ENCODE peak calls at places on chromosomes 16 and 17, in eight cellular contexts. One of them, this sample, is unnamed.
A peak's percentile ranks its signal among the peaks of the same experiment; 100 is the strongest.

GRCh38 chr16:81873843-81874752 is 95.0 kb downstream of the PLCG2 start:
- DNase-seq in left lung: peak; percentile 69
- DNase-seq in tibial nerve: peak; percentile 49
- DNase-seq in heart right ventricle: peak; percentile 35
- DNase-seq in neural progenitor cell: peak; percentile 75
- DNase-seq in stomach: peak; percentile 67
- DNase-seq in A673: peak; percentile 62
- DNase-seq in ovary: no peak
- DNase-seq in this sample: no peak

GRCh38 chr16:66862023-66862520 is 17.9 kb downstream of the CA7 start:
- DNase-seq in left lung: peak; percentile 14
- DNase-seq in tibial nerve: no peak
- DNase-seq in heart right ventricle: no peak
- DNase-seq in neural progenitor cell: no peak
- DNase-seq in stomach: no peak
- DNase-seq in A673: no peak
- DNase-seq in ovary: no peak
- DNase-seq in this sample: no peak

GRCh38 chr16:57667526-57668258 is 414 bp upstream of the ADGRG3 start:
- DNase-seq in left lung: peak; percentile 80
- DNase-seq in tibial nerve: no peak
- DNase-seq in heart right ventricle: no peak
- DNase-seq in neural progenitor cell: no peak
- DNase-seq in stomach: peak; percentile 54
- DNase-seq in A673: no peak
- DNase-seq in ovary: no peak
- DNase-seq in this sample: no peak

GRCh38 chr17:50710025-50710424 is 2.3 kb upstream of the ANKRD40 start:
- DNase-seq in left lung: no peak
- DNase-seq in tibial nerve: no peak
- DNase-seq in heart right ventricle: no peak
- DNase-seq in neural progenitor cell: no peak
- DNase-seq in stomach: no peak
- DNase-seq in A673: no peak
- DNase-seq in ovary: no peak
- DNase-seq in this sample: no peak

GRCh38 chr17:77218902-77219301 is 78.1 kb downstream of the SEC14L1 start:
- DNase-seq in left lung: no peak
- DNase-seq in tibial nerve: no peak
- DNase-seq in heart right ventricle: no peak
- DNase-seq in neural progenitor cell: no peak
- DNase-seq in stomach: no peak
- DNase-seq in A673: no peak
- DNase-seq in ovary: no peak
- DNase-seq in this sample: no peak

GRCh38 chr16:56029026-56029425 is 153.9 kb upstream of the CES5A start:
- DNase-seq in left lung: no peak
- DNase-seq in tibial nerve: no peak
- DNase-seq in heart right ventricle: no peak
- DNase-seq in neural progenitor cell: no peak
- DNase-seq in stomach: no peak
- DNase-seq in A673: no peak
- DNase-seq in ovary: no peak
- DNase-seq in this sample: no peak

GRCh38 chr16:81094771-81095251 is 1.4 kb downstream of the GCSH start:
- DNase-seq in left lung: no peak
- DNase-seq in tibial nerve: no peak
- DNase-seq in heart right ventricle: no peak
- DNase-seq in neural progenitor cell: no peak
- DNase-seq in stomach: no peak
- DNase-seq in A673: no peak
- DNase-seq in ovary: peak; percentile 17
- DNase-seq in this sample: no peak

GRCh38 chr16:8866884-8867482 is 1.8 kb downstream of the CARHSP1 start:
- DNase-seq in left lung: no peak
- DNase-seq in tibial nerve: no peak
- DNase-seq in heart right ventricle: no peak
- DNase-seq in neural progenitor cell: peak; percentile 50
- DNase-seq in stomach: no peak
- DNase-seq in A673: no peak
- DNase-seq in ovary: no peak
- DNase-seq in this sample: no peak

GRCh38 chr17:57292086-57292485 is 35.8 kb downstream of the MSI2 start:
- DNase-seq in left lung: no peak
- DNase-seq in tibial nerve: no peak
- DNase-seq in heart right ventricle: no peak
- DNase-seq in neural progenitor cell: no peak
- DNase-seq in stomach: no peak
- DNase-seq in A673: no peak
- DNase-seq in ovary: no peak
- DNase-seq in this sample: no peak

GRCh38 chr16:53465606-53466290 is 31.5 kb downstream of the RBL2 start:
- DNase-seq in left lung: no peak
- DNase-seq in tibial nerve: no peak
- DNase-seq in heart right ventricle: no peak
- DNase-seq in neural progenitor cell: no peak
- DNase-seq in stomach: no peak
- DNase-seq in A673: peak; percentile 48
- DNase-seq in ovary: no peak
- DNase-seq in this sample: no peak

GRCh38 chr16:22355487-22355908 is 18.9 kb downstream of the CDR2 start:
- DNase-seq in left lung: no peak
- DNase-seq in tibial nerve: no peak
- DNase-seq in heart right ventricle: no peak
- DNase-seq in neural progenitor cell: no peak
- DNase-seq in stomach: no peak
- DNase-seq in A673: no peak
- DNase-seq in ovary: no peak
- DNase-seq in this sample: no peak

GRCh38 chr17:3539881-3540540 is 17.6 kb downstream of the TRPV3 start:
- DNase-seq in left lung: no peak
- DNase-seq in tibial nerve: no peak
- DNase-seq in heart right ventricle: no peak
- DNase-seq in neural progenitor cell: no peak
- DNase-seq in stomach: no peak
- DNase-seq in A673: no peak
- DNase-seq in ovary: no peak
- DNase-seq in this sample: no peak

GRCh38 chr17:65054602-65055001 is 1.9 kb downstream of the GNA13 start:
- DNase-seq in left lung: no peak
- DNase-seq in tibial nerve: no peak
- DNase-seq in heart right ventricle: no peak
- DNase-seq in neural progenitor cell: no peak
- DNase-seq in stomach: no peak
- DNase-seq in A673: no peak
- DNase-seq in ovary: no peak
- DNase-seq in this sample: no peak

GRCh38 chr16:71467810-71468209 is 5.8 kb upstream of the ZNF23 start:
- DNase-seq in left lung: no peak
- DNase-seq in tibial nerve: no peak
- DNase-seq in heart right ventricle: no peak
- DNase-seq in neural progenitor cell: peak; percentile 85
- DNase-seq in stomach: no peak
- DNase-seq in A673: peak; percentile 35
- DNase-seq in ovary: peak; percentile 16
- DNase-seq in this sample: no peak

GRCh38 chr16:1342526-1343427 is 8.9 kb downstream of the TSR3 start:
- DNase-seq in left lung: peak; percentile 96
- DNase-seq in tibial nerve: peak; percentile 77
- DNase-seq in heart right ventricle: peak; percentile 89
- DNase-seq in neural progenitor cell: peak; percentile 99
- DNase-seq in stomach: peak; percentile 98
- DNase-seq in A673: peak; percentile 98
- DNase-seq in ovary: peak; percentile 47
- DNase-seq in this sample: peak; percentile 98

GRCh38 chr16:11251525-11252481 is 4.2 kb downstream of the SOCS1 start:
- DNase-seq in left lung: peak; percentile 44
- DNase-seq in tibial nerve: no peak
- DNase-seq in heart right ventricle: no peak
- DNase-seq in neural progenitor cell: no peak
- DNase-seq in stomach: peak; percentile 42
- DNase-seq in A673: no peak
- DNase-seq in ovary: peak; percentile 28
- DNase-seq in this sample: no peak

GRCh38 chr17:57541472-57542394 is 203.4 kb downstream of the CCDC182 start:
- DNase-seq in left lung: no peak
- DNase-seq in tibial nerve: no peak
- DNase-seq in heart right ventricle: peak; percentile 63
- DNase-seq in neural progenitor cell: no peak
- DNase-seq in stomach: no peak
- DNase-seq in A673: peak; percentile 84
- DNase-seq in ovary: no peak
- DNase-seq in this sample: no peak

GRCh38 chr17:73787036-73787720 is 142.9 kb upstream of the SDK2 start:
- DNase-seq in left lung: no peak
- DNase-seq in tibial nerve: no peak
- DNase-seq in heart right ventricle: no peak
- DNase-seq in neural progenitor cell: peak; percentile 87
- DNase-seq in stomach: peak; percentile 17
- DNase-seq in A673: no peak
- DNase-seq in ovary: no peak
- DNase-seq in this sample: no peak

GRCh38 chr16:17302213-17302612 is 168.5 kb downstream of the XYLT1 start:
- DNase-seq in left lung: no peak
- DNase-seq in tibial nerve: no peak
- DNase-seq in heart right ventricle: no peak
- DNase-seq in neural progenitor cell: no peak
- DNase-seq in stomach: no peak
- DNase-seq in A673: no peak
- DNase-seq in ovary: no peak
- DNase-seq in this sample: no peak

GRCh38 chr17:55577011-55577586 is 65.8 kb upstream of the SMIM36 start:
- DNase-seq in left lung: peak; percentile 70
- DNase-seq in tibial nerve: peak; percentile 68
- DNase-seq in heart right ventricle: peak; percentile 33
- DNase-seq in neural progenitor cell: no peak
- DNase-seq in stomach: no peak
- DNase-seq in A673: peak; percentile 59
- DNase-seq in ovary: peak; percentile 44
- DNase-seq in this sample: no peak

GRCh38 chr16:66588981-66589713 is 9.9 kb downstream of the CMTM2 start:
- DNase-seq in left lung: peak; percentile 70
- DNase-seq in tibial nerve: peak; percentile 36
- DNase-seq in heart right ventricle: peak; percentile 35
- DNase-seq in neural progenitor cell: peak; percentile 50
- DNase-seq in stomach: peak; percentile 45
- DNase-seq in A673: peak; percentile 35
- DNase-seq in ovary: no peak
- DNase-seq in this sample: no peak

GRCh38 chr16:46753015-46753414 is 4.9 kb upstream of the MYLK3 start:
- DNase-seq in left lung: no peak
- DNase-seq in tibial nerve: no peak
- DNase-seq in heart right ventricle: no peak
- DNase-seq in neural progenitor cell: no peak
- DNase-seq in stomach: no peak
- DNase-seq in A673: no peak
- DNase-seq in ovary: no peak
- DNase-seq in this sample: no peak

GRCh38 chr17:73697872-73698271 is 53.6 kb upstream of the SDK2 start:
- DNase-seq in left lung: no peak
- DNase-seq in tibial nerve: no peak
- DNase-seq in heart right ventricle: no peak
- DNase-seq in neural progenitor cell: no peak
- DNase-seq in stomach: no peak
- DNase-seq in A673: no peak
- DNase-seq in ovary: no peak
- DNase-seq in this sample: no peak

GRCh38 chr16:4169415-4169814 is 53.2 kb upstream of the ADCY9 start:
- DNase-seq in left lung: no peak
- DNase-seq in tibial nerve: no peak
- DNase-seq in heart right ventricle: no peak
- DNase-seq in neural progenitor cell: no peak
- DNase-seq in stomach: no peak
- DNase-seq in A673: no peak
- DNase-seq in ovary: no peak
- DNase-seq in this sample: no peak

GRCh38 chr16:19085679-19086200 is 18.3 kb downstream of the COQ7 start:
- DNase-seq in left lung: no peak
- DNase-seq in tibial nerve: peak; percentile 25
- DNase-seq in heart right ventricle: no peak
- DNase-seq in neural progenitor cell: no peak
- DNase-seq in stomach: peak; percentile 49
- DNase-seq in A673: no peak
- DNase-seq in ovary: no peak
- DNase-seq in this sample: no peak

GRCh38 chr17:49698005-49698404 is 9.8 kb downstream of the SLC35B1 start:
- DNase-seq in left lung: no peak
- DNase-seq in tibial nerve: no peak
- DNase-seq in heart right ventricle: no peak
- DNase-seq in neural progenitor cell: no peak
- DNase-seq in stomach: no peak
- DNase-seq in A673: no peak
- DNase-seq in ovary: no peak
- DNase-seq in this sample: no peak

GRCh38 chr17:74797824-74798223 is 21.7 kb upstream of the NAT9 start:
- DNase-seq in left lung: no peak
- DNase-seq in tibial nerve: no peak
- DNase-seq in heart right ventricle: no peak
- DNase-seq in neural progenitor cell: no peak
- DNase-seq in stomach: no peak
- DNase-seq in A673: no peak
- DNase-seq in ovary: no peak
- DNase-seq in this sample: no peak

GRCh38 chr17:7754656-7755055 is 37.1 kb downstream of the DNAH2 start:
- DNase-seq in left lung: no peak
- DNase-seq in tibial nerve: no peak
- DNase-seq in heart right ventricle: no peak
- DNase-seq in neural progenitor cell: no peak
- DNase-seq in stomach: no peak
- DNase-seq in A673: no peak
- DNase-seq in ovary: no peak
- DNase-seq in this sample: no peak
- H3K27me3 ChIP-seq in left lung: no peaks in the 10 kb centered on the region
- H3K27me3 ChIP-seq in tibial nerve: no peaks in the 10 kb centered on the region
- H3K27me3 ChIP-seq in heart right ventricle: peaks cover 4% of the 10 kb centered on the region
- H3K27me3 ChIP-seq in neural progenitor cell: no peaks in the 10 kb centered on the region
- H3K27me3 ChIP-seq in stomach: no peaks in the 10 kb centered on the region
- H3K27me3 ChIP-seq in A673: no peaks in the 10 kb centered on the region
- H3K27me3 ChIP-seq in ovary: no peaks in the 10 kb centered on the region
- H3K27me3 ChIP-seq in this sample: no peaks in the 10 kb centered on the region

GRCh38 chr16:15707332-15707731 is 57.3 kb downstream of the NDE1 start:
- DNase-seq in left lung: no peak
- DNase-seq in tibial nerve: no peak
- DNase-seq in heart right ventricle: no peak
- DNase-seq in neural progenitor cell: no peak
- DNase-seq in stomach: no peak
- DNase-seq in A673: no peak
- DNase-seq in ovary: no peak
- DNase-seq in this sample: no peak
- TF ChIP-seq CTCF in left lung: no peak
- TF ChIP-seq CTCF in tibial nerve: no peak
- TF ChIP-seq CTCF in heart right ventricle: no peak
- TF ChIP-seq CTCF in neural progenitor cell: no peak
- TF ChIP-seq CTCF in stomach: no peak
- TF ChIP-seq CTCF in A673: no peak
- TF ChIP-seq CTCF in ovary: no peak
- TF ChIP-seq CTCF in this sample: no peak

GRCh38 chr17:43171761-43172487 is 910 bp downstream of the NBR1 start:
- DNase-seq in left lung: no peak
- DNase-seq in tibial nerve: peak; percentile 68
- DNase-seq in heart right ventricle: no peak
- DNase-seq in neural progenitor cell: peak; percentile 8
- DNase-seq in stomach: no peak
- DNase-seq in A673: peak; percentile 71
- DNase-seq in ovary: peak; percentile 56
- DNase-seq in this sample: peak; percentile 73
- H3K4me1 ChIP-seq in left lung: peaks cover 17% of the 10 kb centered on the region
- H3K4me1 ChIP-seq in tibial nerve: peaks cover 69% of the 10 kb centered on the region
- H3K4me1 ChIP-seq in heart right ventricle: peaks cover 65% of the 10 kb centered on the region
- H3K4me1 ChIP-seq in neural progenitor cell: peaks cover 9% of the 10 kb centered on the region
- H3K4me1 ChIP-seq in stomach: peaks cover 78% of the 10 kb centered on the region
- H3K4me1 ChIP-seq in A673: peaks cover 9% of the 10 kb centered on the region
- H3K4me1 ChIP-seq in ovary: peaks cover 10% of the 10 kb centered on the region
- H3K4me1 ChIP-seq in this sample: peaks cover 20% of the 10 kb centered on the region

GRCh38 chr16:76294691-76295214 is 17.6 kb downstream of the CNTNAP4 start:
- DNase-seq in left lung: no peak
- DNase-seq in tibial nerve: no peak
- DNase-seq in heart right ventricle: no peak
- DNase-seq in neural progenitor cell: no peak
- DNase-seq in stomach: no peak
- DNase-seq in A673: no peak
- DNase-seq in ovary: no peak
- DNase-seq in this sample: no peak
- H3K27me3 ChIP-seq in left lung: no peaks in the 10 kb centered on the region
- H3K27me3 ChIP-seq in tibial nerve: no peaks in the 10 kb centered on the region
- H3K27me3 ChIP-seq in heart right ventricle: peaks cover 3% of the 10 kb centered on the region
- H3K27me3 ChIP-seq in neural progenitor cell: no peaks in the 10 kb centered on the region
- H3K27me3 ChIP-seq in stomach: no peaks in the 10 kb centered on the region
- H3K27me3 ChIP-seq in A673: no peaks in the 10 kb centered on the region
- H3K27me3 ChIP-seq in ovary: no peaks in the 10 kb centered on the region
- H3K27me3 ChIP-seq in this sample: peaks cover 16% of the 10 kb centered on the region